ENCODE peak calls at places on chromosomes 2 and 18, in four cellular contexts. W is K562, C is HCT116, H is H1. I is an unnamed sample.

GRCh38 chr18:60675801-60676200 is 303.2 kb upstream of the MC4R start:
- DNase-seq in H (no peak), W (no peak), C (no peak), I (no peak)

GRCh38 chr2:70627499-70627898 is 73.9 kb upstream of the TGFA start:
- DNase-seq in C (no peak), H (no peak), W (peak), I (no peak)

GRCh38 chr2:172817411-172817810 is 81.8 kb downstream of the RAPGEF4 start:
- DNase-seq in H (no peak), W (no peak), C (no peak), I (no peak)

GRCh38 chr2:9897331-9897737 is 54.1 kb downstream of the TAF1B start:
- DNase-seq in C (peak), W (no peak), H (no peak), I (peak)

GRCh38 chr2:131580187-131580586 is 52.5 kb downstream of the CCDC74A start:
- DNase-seq in W (peak), H (no peak), C (peak), I (no peak)

GRCh38 chr18:36676629-36677028 is 152.2 kb downstream of the TPGS2 start:
- DNase-seq in H (no peak), C (no peak), W (no peak), I (no peak)

GRCh38 chr2:20350105-20350712 is 435 bp downstream of the PUM2 start:
- DNase-seq in W (peak), H (no peak), C (no peak), I (no peak)

GRCh38 chr2:892401-892800 is 58.2 kb upstream of the SNTG2 start:
- DNase-seq in C (no peak), W (no peak), H (no peak), I (no peak)

GRCh38 chr2:42369551-42370229 is 8.7 kb upstream of the COX7A2L start:
- DNase-seq in C (no peak), W (no peak), H (no peak), I (no peak)

GRCh38 chr18:43665239-43665788 is 388.0 kb upstream of the SYT4 start:
- DNase-seq in H (no peak), C (no peak), W (no peak), I (no peak)

GRCh38 chr2:190911813-190912212 is 31.2 kb downstream of the GLS start:
- DNase-seq in H (no peak), W (no peak), C (no peak), I (peak)

GRCh38 chr2:127404466-127405251 is 13.6 kb upstream of the PROC start:
- DNase-seq in H (no peak), C (no peak), W (no peak), I (no peak)

GRCh38 chr2:157627594-157628281 is 926 bp downstream of the ACVR1C start:
- DNase-seq in W (no peak), H (no peak), C (no peak), I (no peak)

GRCh38 chr18:71799016-71799673 is 745.0 kb downstream of the CBLN2 start:
- DNase-seq in W (no peak), H (no peak), C (no peak), I (no peak)

DNA sequence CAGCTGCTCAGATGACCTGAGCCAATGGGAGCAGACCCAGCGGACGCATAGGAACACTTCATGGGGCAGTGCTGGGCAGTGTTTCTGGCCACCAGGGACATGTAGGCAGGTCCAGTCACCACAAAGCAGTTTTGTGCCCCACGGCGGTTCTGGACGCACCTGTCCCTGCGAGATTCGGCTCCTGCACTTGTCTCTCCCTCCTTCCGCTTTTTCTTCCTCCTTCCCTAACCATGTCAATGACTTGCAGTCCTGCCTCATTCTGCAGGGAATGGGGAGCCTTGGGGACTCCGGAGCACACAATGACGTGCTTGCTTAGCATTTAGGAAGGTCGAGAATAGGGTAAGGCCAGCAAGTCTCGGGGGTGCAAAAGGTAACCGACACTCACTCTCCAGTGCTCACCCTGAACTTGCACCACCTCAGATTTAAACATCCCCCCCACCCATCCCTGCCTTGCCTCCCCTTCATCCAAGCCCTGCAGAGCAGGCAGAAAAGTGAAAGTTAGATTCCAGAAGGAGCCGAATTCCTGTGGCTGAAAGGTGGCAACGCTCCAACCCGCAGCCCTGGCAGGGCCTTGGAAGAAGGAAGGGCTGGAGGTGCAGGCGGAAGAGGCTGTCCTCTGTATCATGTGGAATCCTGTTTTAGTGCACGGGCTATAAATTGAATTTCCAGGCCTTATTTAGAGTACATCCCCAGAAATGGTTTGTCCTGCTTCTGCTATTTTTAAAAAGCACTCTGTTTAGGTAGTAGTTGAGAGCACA is 40.5 kb upstream of the ATG16L1 start:
- DNase-seq in W (no peak), H (no peak), C (peak), I (no peak)
- TF ChIP-seq EGR1 in W (no peak), H (no peak), C (no peak), I (no peak)

DNA sequence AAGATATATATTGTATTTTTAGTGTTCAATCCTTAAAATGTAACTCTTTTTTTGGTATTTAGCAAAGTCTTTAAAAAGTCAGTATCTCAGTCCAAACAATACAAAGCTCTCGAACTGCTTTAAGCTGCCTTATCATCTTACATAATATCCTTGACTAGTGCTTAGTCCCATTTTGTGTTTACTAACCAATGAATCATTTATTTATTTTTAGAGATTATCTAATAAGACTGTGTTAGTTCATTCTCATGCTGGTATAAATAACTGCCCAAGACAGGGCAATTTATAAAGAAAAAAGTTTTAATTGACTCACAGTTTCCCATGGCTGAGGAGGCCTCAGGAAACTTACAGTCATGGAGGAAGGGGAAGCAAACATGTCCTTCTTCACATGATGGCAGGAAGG is 248.3 kb upstream of the KYNU start:
- DNase-seq in H (no peak), C (no peak), W (no peak), I (no peak)
- TF ChIP-seq YY1 in H (no peak), C (no peak), W (no peak), I (no peak)

GRCh38 chr2:43707255-43707654 is 31.0 kb upstream of the C1GALT1C1L start:
- DNase-seq in C (no peak), H (no peak), W (peak), I (no peak)
- TF ChIP-seq EGR1 in C (no peak), H (no peak), W (no peak), I (no peak)

DNA sequence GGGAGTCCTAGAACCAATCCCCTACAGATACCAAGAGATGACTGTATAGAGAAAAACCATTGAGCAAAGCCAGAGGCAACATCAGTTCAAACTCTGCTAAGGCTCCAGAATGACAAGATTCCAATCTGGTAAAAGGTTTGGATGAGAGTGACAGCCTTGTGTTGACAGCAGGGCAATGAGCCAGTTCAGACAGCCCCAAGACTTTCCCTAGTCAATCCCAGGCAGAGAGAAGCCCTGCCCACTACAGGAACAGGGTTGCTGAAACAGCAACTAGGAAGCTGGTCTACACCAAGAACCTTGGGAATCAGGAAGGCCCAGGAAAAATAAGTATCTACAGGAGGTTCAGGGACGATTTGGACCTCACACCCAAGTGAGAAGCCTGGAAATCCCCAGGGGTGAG is 3.3 kb downstream of the PSTPIP2 start:
- DNase-seq in C (no peak), W (no peak), H (no peak), I (no peak)
- TF ChIP-seq YY1 in C (no peak), W (no peak), H (no peak), I (no peak)

I was measured in GM12878.